ENCODE peak calls at places on chromosome 16, in seven cellular contexts. C is endothelial cell of umbilical vein, W is left ventricle myocardium inferior, M is mucosa of descending colon, G is A673, O is colonic mucosa, T is stomach. F is an unnamed sample.

GRCh38 chr16:14364386-14365199 is 265.5 kb downstream of the PARN start:
- DNase-seq in T (peak; percentile 35), G (no peak), M (no peak), O (no peak), W (no peak), C (no peak), F (no peak)

GRCh38 chr16:30434852-30435251 is 5.0 kb upstream of the DCTPP1 start:
- DNase-seq in M (no peak), C (no peak), O (no peak), W (no peak), T (no peak), G (no peak), F (no peak)

GRCh38 chr16:84245933-84246678 is 6.3 kb upstream of the KCNG4 start:
- DNase-seq in W (no peak), G (no peak), M (no peak), T (no peak), O (no peak), C (no peak), F (no peak)

GRCh38 chr16:15769239-15769638 is 87.6 kb downstream of the MYH11 start:
- DNase-seq in T (no peak), G (no peak), W (no peak), C (no peak), M (no peak), O (no peak), F (no peak)

GRCh38 chr16:52004343-52004742 is 542.6 kb downstream of the TOX3 start:
- DNase-seq in O (no peak), M (no peak), C (no peak), W (no peak), G (no peak), T (no peak), F (no peak)

GRCh38 chr16:53817812-53818211 is 113.9 kb downstream of the FTO start:
- DNase-seq in M (no peak), C (no peak), G (peak; percentile 53), W (no peak), T (no peak), O (no peak), F (no peak)

GRCh38 chr16:2969545-2970521 is 685 bp downstream of the PAQR4 start:
- DNase-seq in O (peak; percentile 73), M (peak; percentile 82), T (peak; percentile 69), C (peak; percentile 43), G (peak; percentile 87), W (peak; percentile 59), F (peak; percentile 65)

GRCh38 chr16:48932216-48932855 is 322.4 kb upstream of the N4BP1 start:
- DNase-seq in O (no peak), G (no peak), M (no peak), C (no peak), W (no peak), T (no peak), F (no peak)

GRCh38 chr16:143456-143855 is 5.0 kb upstream of the NPRL3 start:
- DNase-seq in G (no peak), M (no peak), W (no peak), T (no peak), O (no peak), C (no peak), F (no peak)

GRCh38 chr16:47561286-47561685 is 100.2 kb downstream of the PHKB start:
- DNase-seq in M (no peak), G (no peak), O (no peak), C (no peak), T (no peak), W (no peak), F (no peak)

GRCh38 chr16:12951392-12951791 is 50.0 kb downstream of the SHISA9 start:
- DNase-seq in C (no peak), G (no peak), M (no peak), O (no peak), T (no peak), W (no peak), F (no peak)

GRCh38 chr16:58515871-58516767 is 802 bp downstream of the SETD6 start:
- DNase-seq in C (no peak), W (no peak), M (peak; percentile 84), O (peak; percentile 66), T (peak; percentile 70), G (peak; percentile 31), F (peak; percentile 6)

GRCh38 chr16:77834600-77834963 is 46.2 kb downstream of the VAT1L start:
- DNase-seq in M (no peak), W (no peak), G (no peak), C (no peak), T (no peak), O (no peak), F (no peak)

GRCh38 chr16:53041196-53041977 is 11.3 kb downstream of the CHD9NB start:
- DNase-seq in C (peak; percentile 74), T (peak; percentile 53), M (peak; percentile 63), O (no peak), G (peak; percentile 91), W (peak; percentile 90), F (peak; percentile 90)

GRCh38 chr16:67396159-67396774 is 3.0 kb upstream of the TPPP3 start:
- DNase-seq in W (peak; percentile 79), M (peak; percentile 93), C (peak; percentile 37), T (peak; percentile 84), G (peak; percentile 61), O (peak; percentile 96), F (peak; percentile 64)

GRCh38 chr16:71514476-71514875 is 11.8 kb upstream of the CHST4 start:
- DNase-seq in O (no peak), C (no peak), W (no peak), M (no peak), G (no peak), T (no peak), F (no peak)

GRCh38 chr16:4110680-4111079 is 5.6 kb downstream of the ADCY9 start:
- DNase-seq in W (no peak), C (no peak), T (peak; percentile 31), M (peak; percentile 84), O (peak; percentile 88), G (no peak), F (no peak)

GRCh38 chr16:3963203-3963602 is 82.7 kb upstream of the CREBBP start:
- DNase-seq in G (no peak), M (no peak), O (no peak), C (no peak), W (no peak), T (no peak), F (peak; percentile 30)

GRCh38 chr16:21116148-21116693 is 34.4 kb downstream of the DNAH3 start:
- DNase-seq in M (no peak), W (no peak), O (no peak), T (no peak), C (peak; percentile 15), G (no peak), F (no peak)

GRCh38 chr16:85275533-85276249 is 163.4 kb upstream of the CIBAR2 start:
- DNase-seq in T (peak; percentile 77), M (peak; percentile 69), G (peak; percentile 74), C (peak; percentile 51), W (peak; percentile 61), O (peak; percentile 77), F (peak; percentile 76)

GRCh38 chr16:86396918-86397317 is 113.4 kb upstream of the FOXF1 start:
- DNase-seq in M (no peak), W (no peak), G (peak; percentile 77), T (no peak), C (peak; percentile 86), O (peak; percentile 38), F (peak; percentile 75)
- TF ChIP-seq CTCF in M (no peak), W (no peak), G (no peak), T (no peak), C (no peak), O (no peak), F (no peak)

GRCh38 chr16:75246504-75247205 is 4.8 kb downstream of the BCAR1 start:
- DNase-seq in W (no peak), M (peak; percentile 45), O (no peak), C (no peak), G (no peak), T (no peak), F (no peak)
- H3K4me1 ChIP-seq in W (peaks cover 97% of the 10 kb centered on the region), M (peaks cover 50% of the 10 kb centered on the region), O (peaks cover 44% of the 10 kb centered on the region), C (peaks cover 63% of the 10 kb centered on the region), G (peaks cover 22% of the 10 kb centered on the region), T (peaks cover 77% of the 10 kb centered on the region), F (peaks cover 46% of the 10 kb centered on the region)

GRCh38 chr16:87347932-87348615 is 30.9 kb upstream of the C16orf95 start:
- DNase-seq in T (no peak), M (peak; percentile 22), W (no peak), G (no peak), C (no peak), O (no peak), F (no peak)
- TF ChIP-seq CTCF in T (no peak), M (no peak), W (no peak), G (no peak), C (no peak), O (no peak), F (peak; percentile 4)

GRCh38 chr16:89355686-89356085 is 134.7 kb downstream of the ANKRD11 start:
- DNase-seq in W (no peak), C (no peak), O (no peak), T (no peak), G (no peak), M (no peak), F (no peak)

GRCh38 chr16:89357460-89357859 is 132.9 kb downstream of the ANKRD11 start:
- DNase-seq in T (no peak), W (peak; percentile 55), G (peak; percentile 28), C (no peak), O (no peak), M (peak; percentile 46), F (peak; percentile 59)

GRCh38 chr16:89355036-89355435 is 135.3 kb downstream of the ANKRD11 start:
- DNase-seq in W (no peak), M (no peak), O (no peak), T (no peak), G (no peak), C (no peak), F (no peak)

GRCh38 chr16:89358030-89359005 is 132.0 kb downstream of the ANKRD11 start:
- DNase-seq in M (peak; percentile 72), C (no peak), W (no peak), G (no peak), T (no peak), O (no peak), F (no peak)

DNA sequence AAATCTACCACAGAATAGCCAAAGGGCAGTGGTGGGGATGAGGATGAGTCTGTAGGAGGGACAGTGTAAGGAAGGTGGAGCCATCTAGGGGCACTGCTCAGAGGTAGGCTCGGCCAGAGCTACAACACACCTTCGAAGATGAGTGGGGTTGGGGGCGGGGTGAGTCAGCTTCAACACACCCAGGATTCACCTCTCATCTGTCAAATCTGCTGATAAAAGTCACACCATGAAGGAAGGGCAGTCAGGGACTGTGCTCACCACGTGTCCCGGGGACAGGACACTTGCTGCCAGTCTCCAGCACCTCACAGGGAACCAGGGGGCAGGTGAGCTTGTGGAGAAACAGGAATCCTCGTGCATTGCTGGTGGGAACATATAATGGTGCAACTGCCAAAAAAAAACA is 133.3 kb downstream of the ANKRD11 start:
- DNase-seq in M (no peak), C (no peak), T (no peak), O (no peak), W (no peak), G (no peak), F (no peak)
- H3K4me1 ChIP-seq in M (peaks cover 67% of the 10 kb centered on the region), C (peaks cover 33% of the 10 kb centered on the region), T (peaks cover 79% of the 10 kb centered on the region), O (peaks cover 37% of the 10 kb centered on the region), W (peaks cover 100% of the 10 kb centered on the region), G (no peaks in the 10 kb centered on the region), F (peaks cover 31% of the 10 kb centered on the region)

F was measured in cardiac muscle cell.